ENCODE peak calls at places on chromosomes 5 and 9, in six cellular contexts. L is GM23338, C is WTC11, Y is GM12878, P is H1, D is K562. G is an unnamed sample.

GRCh38 chr9:133236291-133237071 is 27.4 kb upstream of the OBP2B start:
- DNase-seq in P (no peak), D (no peak), Y (no peak), C (no peak), L (no peak), G (no peak)

GRCh38 chr5:93236807-93237421 is 344.1 kb downstream of the NR2F1-AS1 start:
- DNase-seq in L (no peak), Y (no peak), C (no peak), D (no peak), P (no peak), G (no peak)

GRCh38 chr9:113331780-113332179 is 8.3 kb downstream of the WDR31 start:
- DNase-seq in P (no peak), D (no peak), Y (no peak), L (no peak), C (no peak), G (no peak)

GRCh38 chr5:74736759-74737158 is 30.2 kb downstream of the GFM2 start:
- DNase-seq in P (no peak), L (no peak), C (no peak), D (no peak), Y (no peak), G (no peak)

GRCh38 chr9:137276757-137277328 is 683 bp upstream of the TOR4A start:
- DNase-seq in C (peak; percentile 62), D (peak; percentile 77), P (no peak), Y (no peak), L (peak; percentile 79), G (peak; percentile 76)

GRCh38 chr9:135773677-135774238 is 71.8 kb downstream of the KCNT1 start:
- DNase-seq in L (no peak), P (no peak), C (no peak), D (no peak), Y (no peak), G (no peak)

GRCh38 chr5:55593115-55593472 is 58.3 kb upstream of the PLPP1 start:
- DNase-seq in C (no peak), D (no peak), P (no peak), Y (no peak), L (no peak), G (no peak)

GRCh38 chr5:7272408-7272807 is 123.5 kb upstream of the ADCY2 start:
- DNase-seq in L (no peak), Y (no peak), C (no peak), D (no peak), P (no peak), G (no peak)

GRCh38 chr5:179485845-179486575 is 64.3 kb upstream of the RUFY1 start:
- DNase-seq in D (no peak), L (no peak), C (no peak), Y (no peak), P (no peak), G (no peak)

GRCh38 chr5:73118331-73119011 is 1.9 kb upstream of the TMEM171 start:
- DNase-seq in L (no peak), Y (no peak), P (no peak), D (no peak), C (no peak), G (peak; percentile 9)

GRCh38 chr9:113504725-113505590 is 41.4 kb downstream of the RGS3 start:
- DNase-seq in L (no peak), Y (no peak), D (no peak), C (no peak), P (no peak), G (peak; percentile 96)

GRCh38 chr5:67199859-67200258 is 3.3 kb upstream of the CD180 start:
- DNase-seq in P (no peak), Y (no peak), C (no peak), D (no peak), L (no peak), G (no peak)

GRCh38 chr9:83981126-83981871 is 694 bp downstream of the RMI1 start:
- DNase-seq in P (no peak), D (no peak), L (peak; percentile 47), Y (no peak), C (no peak), G (no peak)

GRCh38 chr5:1445895-1446601 is 808 bp upstream of the SLC6A3 start:
- DNase-seq in Y (no peak), L (peak; percentile 65), C (peak; percentile 39), D (no peak), P (no peak), G (no peak)

GRCh38 chr9:133505186-133505830 is 19.5 kb downstream of the MYMK start:
- DNase-seq in C (no peak), D (no peak), P (no peak), Y (no peak), L (no peak), G (no peak)

GRCh38 chr9:90921104-90921503 is 119.5 kb downstream of the SYK start:
- DNase-seq in P (no peak), L (no peak), C (no peak), D (no peak), Y (no peak), G (no peak)

GRCh38 chr5:78587775-78588291 is 60.7 kb downstream of the LHFPL2 start:
- DNase-seq in Y (no peak), C (no peak), P (no peak), L (no peak), D (peak; percentile 73), G (no peak)

GRCh38 chr9:38027714-38028113 is 41.3 kb downstream of the SHB start:
- DNase-seq in Y (no peak), L (no peak), P (no peak), D (no peak), C (no peak), G (no peak)
- TF ChIP-seq CREB1 in Y (no peak), L (no peak), P (no peak), D (no peak), C (no peak), G (no peak)

DNA sequence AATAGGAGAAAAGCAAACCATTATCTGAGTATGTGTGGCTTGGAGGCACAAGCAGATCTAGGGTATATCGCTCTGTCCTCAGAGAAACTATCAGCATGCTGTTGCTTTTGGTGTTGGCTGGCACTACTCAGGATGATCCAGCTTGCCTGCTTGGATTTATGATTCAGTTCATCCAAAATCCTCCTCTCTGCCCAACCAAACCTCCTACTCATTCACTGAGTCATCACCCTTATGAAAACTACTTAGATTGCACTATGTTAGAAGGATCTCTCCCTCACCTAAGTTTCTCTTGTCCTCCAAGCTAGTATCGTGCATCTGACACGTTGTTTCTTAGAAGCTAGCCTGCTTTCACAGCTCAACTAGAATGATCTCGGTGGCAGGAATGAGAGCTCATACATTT is 14.2 kb upstream of the ZBED3 start:
- DNase-seq in C (no peak), D (no peak), P (no peak), L (no peak), Y (no peak), G (no peak)
- TF ChIP-seq CREB1 in C (no peak), D (no peak), P (no peak), L (no peak), Y (no peak), G (no peak)

GRCh38 chr5:105952875-105953274 is 1717.9 kb downstream of the EFNA5 start:
- DNase-seq in C (no peak), Y (no peak), D (no peak), P (no peak), L (no peak), G (no peak)

GRCh38 chr5:105961572-105961971 is 1709.2 kb downstream of the EFNA5 start:
- DNase-seq in D (no peak), C (no peak), L (no peak), Y (no peak), P (no peak), G (no peak)

GRCh38 chr5:105954341-105954740 is 1716.4 kb downstream of the EFNA5 start:
- DNase-seq in Y (no peak), C (no peak), P (no peak), D (no peak), L (no peak), G (no peak)

GRCh38 chr5:105953616-105954015 is 1717.1 kb downstream of the EFNA5 start:
- DNase-seq in C (no peak), L (no peak), P (no peak), Y (no peak), D (no peak), G (no peak)

GRCh38 chr5:105956456-105957177 is 1714.1 kb downstream of the EFNA5 start:
- DNase-seq in L (no peak), P (no peak), C (no peak), Y (no peak), D (no peak), G (no peak)
- TF ChIP-seq CREB1 in L (no peak), P (no peak), C (no peak), Y (no peak), D (no peak), G (no peak)

GRCh38 chr5:150256416-150257064 is 33.0 kb downstream of the CAMK2A start:
- DNase-seq in Y (no peak), L (peak; percentile 81), P (no peak), C (peak; percentile 74), D (peak; percentile 47), G (peak; percentile 34)

GRCh38 chr5:150257424-150257823 is 32.1 kb downstream of the CAMK2A start:
- DNase-seq in L (no peak), C (no peak), P (no peak), Y (no peak), D (no peak), G (no peak)

GRCh38 chr5:150253416-150254208 is 36.0 kb downstream of the CAMK2A start:
- DNase-seq in C (peak; percentile 29), D (no peak), L (peak; percentile 61), P (no peak), Y (no peak), G (no peak)

GRCh38 chr5:150254363-150255154 is 35.0 kb downstream of the CAMK2A start:
- DNase-seq in L (no peak), D (no peak), P (no peak), C (no peak), Y (no peak), G (peak; percentile 75)

GRCh38 chr5:150255659-150256415 is 33.7 kb downstream of the CAMK2A start:
- DNase-seq in D (no peak), Y (no peak), C (no peak), L (no peak), P (no peak), G (peak; percentile 64)
- TF ChIP-seq CREB1 in D (no peak), Y (no peak), C (no peak), L (no peak), P (no peak), G (no peak)

DNA sequence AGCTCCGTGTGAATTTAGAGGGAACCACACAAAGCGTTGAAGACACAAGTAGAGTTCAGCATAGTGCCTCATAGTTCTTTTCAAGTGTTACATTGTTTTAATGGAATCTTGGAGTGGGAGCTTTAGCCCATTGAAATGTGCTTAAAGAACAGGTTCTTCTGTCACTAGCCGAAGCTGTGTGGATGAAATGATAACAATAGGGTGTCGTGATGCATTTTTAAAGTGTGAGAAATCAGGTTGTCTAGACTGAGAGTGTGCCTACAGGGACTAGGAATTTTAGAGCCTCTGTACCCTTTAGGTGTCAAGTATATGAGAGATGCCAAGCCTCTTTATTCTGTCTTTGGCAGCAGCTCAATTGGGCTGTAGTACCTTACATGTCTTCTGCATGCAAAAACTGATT is 83.0 kb downstream of the NDUFS4 start:
- DNase-seq in D (no peak), P (no peak), L (peak; percentile 50), Y (no peak), C (no peak), G (no peak)
- TF ChIP-seq CREB1 in D (no peak), P (no peak), L (no peak), Y (no peak), C (no peak), G (no peak)

GRCh38 chr5:150809363-150809762 is 30.8 kb downstream of the SMIM3 start:
- DNase-seq in Y (no peak), P (no peak), D (no peak), L (no peak), C (no peak), G (no peak)
- TF ChIP-seq CREB1 in Y (no peak), P (no peak), D (no peak), L (no peak), C (no peak), G (no peak)

GRCh38 chr9:70297141-70297540 is 38.4 kb downstream of the SMC5 start:
- DNase-seq in P (no peak), C (no peak), Y (no peak), L (no peak), D (no peak), G (no peak)
- TF ChIP-seq CREB1 in P (no peak), C (no peak), Y (no peak), L (no peak), D (no peak), G (no peak)

G was measured in HepG2.